ENCODE peak calls at places on chromosomes 3 and 15, in five cellular contexts. F is K562; P is naive thymus-derived CD4-positive, alpha-beta T cell; T is ascending aorta; H is effector memory CD4-positive, alpha-beta T cell. S is an unnamed sample.
A peak's percentile ranks its signal among the peaks of the same experiment; 100 is the strongest.

GRCh38 chr3:128351476-128352085 is 115.1 kb downstream of the DNAJB8 start:
- DNase-seq in F (no peak), T (no peak), H (no peak), P (no peak), S (no peak)

GRCh38 chr3:45994661-45995369 is 809 bp downstream of the FYCO1 start:
- DNase-seq in F (peak; percentile 75), P (peak; percentile 4), T (no peak), H (peak; percentile 60), S (no peak)

GRCh38 chr3:7573330-7573729 is 712.4 kb downstream of the GRM7 start:
- DNase-seq in T (no peak), H (no peak), P (no peak), F (no peak), S (no peak)

GRCh38 chr15:75727851-75728715 is 15.4 kb upstream of the CSPG4 start:
- DNase-seq in P (peak; percentile 67), H (peak; percentile 53), T (no peak), F (no peak), S (no peak)

GRCh38 chr15:86229306-86229705 is 149.6 kb downstream of the AGBL1 start:
- DNase-seq in T (no peak), F (no peak), P (no peak), H (no peak), S (no peak)

GRCh38 chr3:17974206-17974841 is 231.9 kb upstream of the TBC1D5 start:
- DNase-seq in T (no peak), H (no peak), P (no peak), F (no peak), S (no peak)

GRCh38 chr3:115418583-115418982 is 204.7 kb upstream of the GAP43 start:
- DNase-seq in H (no peak), F (no peak), P (peak; percentile 27), T (no peak), S (no peak)

GRCh38 chr15:42215854-42216829 is 8.0 kb upstream of the VPS39 start:
- DNase-seq in H (no peak), P (no peak), F (no peak), T (no peak), S (no peak)

GRCh38 chr3:136334209-136334608 is 84.1 kb downstream of the PCCB start:
- DNase-seq in F (no peak), P (no peak), H (no peak), T (no peak), S (no peak)

GRCh38 chr3:114718071-114718896 is 424.5 kb downstream of the TIGIT start:
- DNase-seq in P (peak; percentile 15), F (no peak), H (no peak), T (no peak), S (no peak)

GRCh38 chr15:31162721-31163510 is 61.4 kb upstream of the TRPM1 start:
- DNase-seq in T (no peak), F (no peak), P (no peak), H (no peak), S (no peak)

GRCh38 chr15:100710213-100710612 is 107.8 kb downstream of the ASB7 start:
- DNase-seq in F (no peak), H (no peak), T (no peak), P (no peak), S (no peak)

GRCh38 chr15:72423256-72423655 is 25.2 kb downstream of the TMEM202 start:
- DNase-seq in T (no peak), P (no peak), H (no peak), F (no peak), S (no peak)

GRCh38 chr3:184145120-184145524 is 10.0 kb downstream of the EIF2B5 start:
- DNase-seq in P (peak; percentile 36), H (no peak), T (no peak), F (peak; percentile 33), S (no peak)

GRCh38 chr3:14480207-14481017 is 59.7 kb downstream of the GRIP2 start:
- DNase-seq in F (no peak), P (no peak), H (no peak), T (no peak), S (no peak)

GRCh38 chr3:41265011-41265545 is 65.8 kb downstream of the CTNNB1 start:
- DNase-seq in H (no peak), P (no peak), T (no peak), F (no peak), S (no peak)

GRCh38 chr3:71066849-71067261 is 516.7 kb downstream of the FOXP1 start:
- DNase-seq in P (peak; percentile 39), T (no peak), F (no peak), H (peak; percentile 31), S (no peak)

GRCh38 chr3:72938471-72939265 is 50.8 kb downstream of the GXYLT2 start:
- DNase-seq in T (no peak), P (peak; percentile 67), F (peak; percentile 29), H (no peak), S (peak; percentile 3)

GRCh38 chr15:74402873-74403589 is 30.7 kb downstream of the SEMA7A start:
- DNase-seq in T (no peak), F (no peak), P (peak; percentile 33), H (no peak), S (no peak)

GRCh38 chr15:92500023-92500630 is 106.4 kb downstream of the ST8SIA2 start:
- DNase-seq in T (no peak), P (no peak), H (no peak), F (no peak), S (no peak)

GRCh38 chr3:112973325-112974177 is 1.4 kb downstream of the CD200R1 start:
- DNase-seq in T (no peak), H (no peak), F (no peak), P (peak; percentile 48), S (no peak)

GRCh38 chr15:33089878-33090757 is 104.4 kb downstream of the FMN1 start:
- DNase-seq in F (no peak), P (peak; percentile 22), T (no peak), H (no peak), S (no peak)

GRCh38 chr3:187743195-187744141 is 1.8 kb downstream of the BCL6 start:
- DNase-seq in P (peak; percentile 37), H (no peak), F (peak; percentile 55), T (peak; percentile 23), S (peak; percentile 67)

GRCh38 chr3:57015912-57016311 is 44.6 kb upstream of the SPATA12 start:
- DNase-seq in T (no peak), H (no peak), F (no peak), P (no peak), S (no peak)

GRCh38 chr3:36792342-36792741 is 28.0 kb upstream of the DCLK3 start:
- DNase-seq in T (no peak), F (peak; percentile 57), P (no peak), H (no peak), S (no peak)

GRCh38 chr3:140597364-140597763 is 80.5 kb upstream of the TRIM42 start:
- DNase-seq in F (no peak), P (no peak), T (no peak), H (no peak), S (no peak)

GRCh38 chr3:66106788-66107187 is 68.1 kb upstream of the MAGI1 start:
- DNase-seq in F (no peak), H (no peak), T (no peak), P (peak; percentile 1), S (no peak)

GRCh38 chr15:92992712-92993111 is 92.6 kb downstream of the CHD2 start:
- DNase-seq in T (no peak), P (no peak), F (no peak), H (no peak), S (no peak)

GRCh38 chr3:157129782-157130137 is 30.2 kb downstream of the CCNL1 start:
- DNase-seq in F (no peak), T (no peak), H (no peak), P (no peak), S (peak; percentile 23)

GRCh38 chr3:98612587-98612986 is 19.2 kb upstream of the CPOX start:
- DNase-seq in F (no peak), T (no peak), H (no peak), P (no peak), S (no peak)

GRCh38 chr15:42331235-42331634 is 28.1 kb upstream of the CAPN3 start:
- DNase-seq in F (no peak), H (no peak), P (no peak), T (no peak), S (no peak)

GRCh38 chr15:62280625-62281024 is 115.5 kb upstream of the C2CD4B start:
- DNase-seq in P (no peak), F (no peak), H (no peak), T (no peak), S (no peak)

DNA sequence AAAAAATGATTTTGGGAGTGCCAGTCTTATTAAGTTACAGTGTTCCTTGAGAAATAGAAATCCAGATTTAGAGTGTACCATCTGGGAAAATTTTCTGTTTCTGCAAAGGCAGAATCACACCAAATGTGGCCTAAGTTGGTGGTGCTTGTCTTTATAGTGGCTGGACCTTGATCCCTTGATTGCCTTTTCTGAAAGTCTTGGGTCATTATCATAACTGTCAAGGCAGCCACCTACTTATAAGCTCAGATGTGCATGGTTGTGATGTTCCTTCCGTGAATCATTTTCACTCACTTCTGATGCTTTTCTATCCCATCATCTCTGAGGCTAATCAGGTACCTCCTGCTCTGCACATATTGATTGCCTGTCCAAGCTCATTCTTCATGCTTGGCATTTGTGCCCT is 20.1 kb downstream of the CMSS1 start:
- DNase-seq in T (no peak), P (no peak), F (no peak), H (no peak), S (no peak)
- H3K27ac ChIP-seq in T (no peak overlapping the region), P (no peak overlapping the region), F (no peak overlapping the region), H (no peak overlapping the region), S (no peak overlapping the region)

DNA sequence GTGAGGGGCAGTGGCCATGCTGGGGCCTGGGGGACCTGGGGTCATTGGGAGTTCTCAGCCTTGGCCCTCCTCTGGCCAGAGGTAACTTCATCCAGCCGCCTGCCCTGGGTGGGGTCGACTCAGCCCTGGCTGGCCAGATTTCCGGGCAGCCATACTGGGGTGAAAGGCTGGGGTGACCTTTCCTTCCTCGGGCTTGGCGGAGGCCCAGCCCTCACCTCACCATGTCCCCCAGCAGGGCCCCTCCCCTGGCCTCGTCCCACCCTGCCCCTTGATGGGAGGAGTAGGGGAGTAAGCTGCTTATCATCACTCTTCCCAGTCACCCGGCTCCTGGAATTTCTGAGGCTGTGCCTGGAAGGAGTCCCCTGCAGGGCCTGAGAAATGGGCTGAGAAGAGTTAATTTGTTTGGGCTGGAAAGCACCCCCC is 5.4 kb downstream of the SEMA3F start:
- DNase-seq in H (no peak), P (no peak), F (peak; percentile 59), T (no peak), S (no peak)
- H3K27ac ChIP-seq in H (no peak overlapping the region), P (no peak overlapping the region), F (no peak overlapping the region), T (peak overlapping the region; percentile 94), S (no peak overlapping the region)

GRCh38 chr3:110995461-110996226 is 76.0 kb upstream of the NECTIN3 start:
- DNase-seq in F (no peak), H (no peak), T (no peak), P (no peak), S (no peak)
- H3K27ac ChIP-seq in F (no peak overlapping the region), H (no peak overlapping the region), T (no peak overlapping the region), P (no peak overlapping the region), S (no peak overlapping the region)

GRCh38 chr3:159798951-159799350 is 189.7 kb upstream of the IL12A start:
- DNase-seq in H (no peak), T (no peak), P (no peak), F (no peak), S (no peak)
- H3K27ac ChIP-seq in H (no peak overlapping the region), T (peak overlapping the region; percentile 86), P (no peak overlapping the region), F (no peak overlapping the region), S (peak overlapping the region; percentile 39)

DNA sequence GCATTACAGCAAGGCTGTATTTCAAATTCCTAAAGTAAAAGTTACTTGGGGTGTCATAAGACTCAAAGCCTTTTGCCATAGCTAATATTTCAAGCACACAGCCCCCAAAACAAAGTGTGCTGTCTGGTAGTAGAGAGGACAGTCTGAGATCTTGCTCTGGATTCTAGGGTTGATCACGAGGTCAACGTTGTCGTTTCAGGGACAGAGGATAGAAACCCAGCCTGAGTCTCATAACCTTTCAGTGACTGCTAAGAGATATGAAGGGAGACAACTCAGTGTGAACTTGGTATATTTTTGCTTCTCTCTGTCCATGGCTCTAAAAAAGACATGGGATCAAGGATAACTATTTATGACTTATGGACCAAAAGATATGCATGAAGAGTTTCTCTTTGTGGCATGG is 25.6 kb upstream of the MINDY4B start:
- DNase-seq in H (no peak), T (no peak), F (no peak), P (no peak), S (no peak)
- H3K27ac ChIP-seq in H (no peak overlapping the region), T (no peak overlapping the region), F (no peak overlapping the region), P (no peak overlapping the region), S (no peak overlapping the region)